ENCODE peak calls at places on chromosome 1, in four cellular contexts. P is body of pancreas, A is choroid plexus epithelial cell, H is small intestine. B is an unnamed sample.

GRCh38 chr1:87330201-87330953 is 1.7 kb downstream of the LMO4 start:
- DNase-seq in P (peak), A (peak), H (peak), B (peak)

GRCh38 chr1:160707171-160708109 is 4.2 kb downstream of the CD48 start:
- DNase-seq in P (no peak), A (no peak), H (peak), B (no peak)

GRCh38 chr1:94790246-94790645 is 29.9 kb upstream of the SLC44A3 start:
- DNase-seq in P (no peak), A (no peak), H (no peak), B (no peak)

GRCh38 chr1:19466112-19466561 is 19.2 kb downstream of the CAPZB start:
- DNase-seq in P (no peak), A (peak), H (peak), B (no peak)

GRCh38 chr1:110203021-110203661 is 7.0 kb upstream of the KCNC4 start:
- DNase-seq in P (peak), A (peak), H (peak), B (peak)

GRCh38 chr1:84997667-84998600 is 1.0 kb upstream of the MCOLN2 start:
- DNase-seq in P (no peak), A (peak), H (no peak), B (peak)

GRCh38 chr1:37951041-37951782 is 4.4 kb upstream of the INPP5B start:
- DNase-seq in P (no peak), A (no peak), H (no peak), B (no peak)

GRCh38 chr1:89670168-89670567 is 37.2 kb downstream of the LRRC8C start:
- DNase-seq in P (no peak), A (no peak), H (peak), B (peak)

GRCh38 chr1:16032388-16033100 is 10.7 kb downstream of the CLCNKA start:
- DNase-seq in P (peak), A (peak), H (peak), B (peak)

GRCh38 chr1:83905315-83905907 is 93.5 kb downstream of the TTLL7 start:
- DNase-seq in P (no peak), A (peak), H (peak), B (peak)

GRCh38 chr1:207084701-207085180 is 3.9 kb upstream of the C4BPB start:
- DNase-seq in P (peak), A (peak), H (peak), B (peak)

GRCh38 chr1:57079454-57080157 is 113.8 kb upstream of the C8B start:
- DNase-seq in P (no peak), A (no peak), H (no peak), B (no peak)

GRCh38 chr1:62045579-62045978 is 149.1 kb upstream of the L1TD1 start:
- DNase-seq in P (no peak), A (peak), H (no peak), B (peak)

GRCh38 chr1:110339040-110339426 is at the start of gene RBM15:
- DNase-seq in P (peak), A (peak), H (peak), B (peak)

GRCh38 chr1:56922070-56922469 is 43.7 kb downstream of the C8B start:
- DNase-seq in P (no peak), A (no peak), H (peak), B (no peak)

GRCh38 chr1:32208891-32209309 is at the start of gene DCDC2B:
- DNase-seq in P (peak), A (peak), H (peak), B (peak)

GRCh38 chr1:225950905-225951351 is 9.9 kb upstream of the LEFTY2 start:
- DNase-seq in P (no peak), A (no peak), H (no peak), B (no peak)

DNA sequence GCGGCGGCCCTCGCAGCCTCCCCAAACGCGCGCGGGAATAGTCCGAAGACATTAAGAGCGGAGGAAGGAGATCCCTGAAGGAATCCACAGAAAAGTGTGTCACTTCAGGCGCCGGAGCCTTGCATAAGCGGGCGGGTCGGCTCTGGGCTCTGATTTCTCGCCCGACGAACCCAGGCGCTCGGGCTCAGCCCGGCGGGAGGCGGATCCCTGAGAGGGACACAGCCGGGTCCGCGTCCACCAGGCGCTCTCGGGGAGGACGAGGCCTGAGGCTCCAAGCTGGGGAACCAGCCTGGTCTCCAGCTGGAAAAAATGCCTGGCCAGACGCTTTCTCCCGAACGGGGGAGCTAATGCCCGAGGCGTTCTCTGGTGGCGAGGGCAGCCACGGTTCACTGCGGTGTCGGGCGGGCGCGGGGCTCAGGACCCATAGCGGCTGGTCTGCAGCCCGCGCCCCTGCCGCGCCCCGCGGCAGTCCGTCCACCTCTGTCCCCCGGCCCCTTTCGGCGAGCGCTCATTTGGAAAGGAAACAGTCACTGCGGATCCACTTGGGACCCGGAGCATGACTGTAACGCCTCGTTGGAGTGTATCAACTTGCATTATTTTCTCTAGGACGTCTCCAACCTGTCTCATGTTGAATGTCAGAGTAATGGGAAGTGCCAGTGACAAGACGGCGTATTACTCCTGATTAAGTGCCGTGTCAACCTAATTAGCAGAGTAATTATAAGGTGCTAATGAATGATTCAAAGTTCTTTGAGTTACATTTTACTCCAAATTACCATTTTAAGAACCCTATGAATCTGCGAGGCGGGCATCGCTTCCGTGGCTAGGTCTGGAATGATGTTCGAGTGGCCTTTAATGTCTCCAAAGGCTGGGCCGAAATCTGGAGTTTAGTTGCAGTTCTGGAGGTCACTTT is 1.6 kb upstream of the BARHL2 start:
- DNase-seq in P (no peak), A (no peak), H (no peak), B (no peak)
- H3K4me3 ChIP-seq in P (no peak), A (peak), H (no peak), B (peak)

GRCh38 chr1:145978860-145979745 is 14.6 kb downstream of the POLR3GL start:
- DNase-seq in P (peak), A (peak), H (peak), B (peak)
- H3K4me3 ChIP-seq in P (no peak), A (peak), H (no peak), B (peak)

GRCh38 chr1:185857447-185857846 is 123.3 kb downstream of the HMCN1 start:
- DNase-seq in P (no peak), A (no peak), H (no peak), B (no peak)

GRCh38 chr1:185850366-185850765 is 116.2 kb downstream of the HMCN1 start:
- DNase-seq in P (no peak), A (no peak), H (no peak), B (no peak)

GRCh38 chr1:185856482-185856881 is 122.3 kb downstream of the HMCN1 start:
- DNase-seq in P (no peak), A (no peak), H (no peak), B (no peak)

DNA sequence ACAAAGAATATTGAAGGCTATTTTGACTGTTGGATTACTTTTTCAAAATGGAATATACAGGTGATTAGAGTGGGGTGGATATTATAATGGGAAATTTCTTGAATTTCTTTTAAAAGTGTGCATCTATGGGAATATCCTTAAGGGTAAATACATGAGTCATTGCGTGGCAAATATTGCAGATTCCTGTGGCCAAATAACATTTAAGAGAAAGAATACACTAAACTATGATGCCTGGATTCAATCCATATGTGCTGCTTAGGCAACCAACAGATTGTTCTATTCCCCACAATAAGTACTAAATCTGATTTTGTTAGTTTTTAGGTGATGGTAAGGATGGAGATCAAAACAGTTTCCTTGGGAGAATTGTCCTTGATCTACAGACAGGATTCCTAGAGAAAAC is 119.5 kb downstream of the HMCN1 start:
- DNase-seq in P (no peak), A (peak), H (no peak), B (peak)
- H3K4me3 ChIP-seq in P (no peak), A (no peak), H (no peak), B (no peak)

GRCh38 chr1:26799479-26800133 is 11.9 kb downstream of the PIGV start:
- DNase-seq in P (no peak), A (peak), H (no peak), B (peak)
- H3K4me3 ChIP-seq in P (no peak), A (no peak), H (no peak), B (no peak)

GRCh38 chr1:149883598-149884247 is 15.6 kb upstream of the BOLA1 start:
- DNase-seq in P (no peak), A (no peak), H (no peak), B (no peak)
- H3K4me3 ChIP-seq in P (no peak), A (no peak), H (no peak), B (no peak)

GRCh38 chr1:34929853-34930701 is 627 bp upstream of the DLGAP3 start:
- DNase-seq in P (no peak), A (no peak), H (no peak), B (no peak)
- H3K4me3 ChIP-seq in P (peak), A (no peak), H (peak), B (no peak)

DNA sequence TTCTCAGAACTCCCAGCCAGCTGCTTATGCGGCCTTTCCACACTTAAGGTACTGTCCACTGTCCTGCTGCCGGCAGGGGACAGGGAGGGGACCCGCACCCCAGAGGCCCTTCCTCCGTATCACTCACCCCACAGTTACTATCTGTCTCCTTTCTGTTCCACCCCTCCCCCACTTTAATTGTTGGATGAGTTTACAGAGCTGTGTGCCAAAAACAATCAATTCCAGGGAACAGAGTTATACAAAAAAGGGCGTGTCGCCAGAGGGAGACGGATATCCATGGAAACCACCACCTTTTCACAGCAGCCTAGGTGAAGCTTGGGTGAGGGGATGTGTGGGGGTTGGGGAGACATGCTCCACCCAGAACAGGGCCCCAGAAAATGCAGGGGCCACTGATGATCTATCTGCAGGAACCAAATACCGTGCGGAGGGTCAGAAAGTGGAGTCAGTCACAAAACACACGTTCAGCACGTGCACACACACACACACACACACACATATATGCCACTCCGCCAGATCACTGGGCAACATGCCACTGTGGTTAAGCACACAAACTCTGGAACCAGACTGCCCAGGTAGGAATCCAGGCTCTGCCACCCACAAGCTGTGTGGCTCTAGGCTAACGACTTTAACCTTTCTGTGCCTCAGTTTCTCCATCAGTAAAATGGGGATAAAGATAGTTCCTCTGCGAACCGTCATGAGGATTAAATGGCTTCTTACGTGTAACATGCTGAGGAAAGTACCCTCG is 30.5 kb downstream of the CASZ1 start:
- DNase-seq in P (peak), A (no peak), H (peak), B (no peak)
- H3K4me3 ChIP-seq in P (no peak), A (no peak), H (no peak), B (no peak)

B was measured in astrocyte of the spinal cord.